ENCODE peak calls at places on chromosomes 6 and 20, in eight cellular contexts. Q, O, B, G, T, U, H and M are unnamed samples.

GRCh38 chr6:130557481-130558112 is 191.8 kb downstream of the TMEM200A start:
- DNase-seq in Q (no peak), O (no peak), B (no peak), G (peak), T (no peak), U (no peak), H (no peak), M (no peak)

GRCh38 chr6:160534050-160534696 is 129.9 kb downstream of the LPA start:
- DNase-seq in Q (no peak), O (peak), B (peak), G (peak), T (peak), U (peak), H (peak), M (no peak)

GRCh38 chr20:57346477-57346876 is 4.6 kb upstream of the RAE1 start:
- DNase-seq in Q (peak), O (peak), B (peak), G (peak), T (peak), U (peak), H (peak), M (peak)

GRCh38 chr6:12051861-12052368 is 39.8 kb downstream of the HIVEP1 start:
- DNase-seq in Q (peak), O (peak), B (no peak), G (peak), T (no peak), U (no peak), H (no peak), M (no peak)

GRCh38 chr6:154888426-154888825 is 106.7 kb upstream of the TIAM2 start:
- DNase-seq in Q (no peak), O (no peak), B (no peak), G (no peak), T (no peak), U (no peak), H (no peak), M (no peak)

GRCh38 chr6:152270301-152270925 is 366.7 kb downstream of the SYNE1 start:
- DNase-seq in Q (no peak), O (no peak), B (peak), G (no peak), T (no peak), U (no peak), H (no peak), M (no peak)

GRCh38 chr6:56172144-56172543 is 75.2 kb downstream of the COL21A1 start:
- DNase-seq in Q (no peak), O (no peak), B (no peak), G (no peak), T (no peak), U (no peak), H (no peak), M (no peak)

GRCh38 chr20:1887756-1888155 is 7.5 kb upstream of the SIRPA start:
- DNase-seq in Q (no peak), O (no peak), B (no peak), G (no peak), T (no peak), U (no peak), H (no peak), M (no peak)

GRCh38 chr20:22182148-22182547 is 402.2 kb downstream of the FOXA2 start:
- DNase-seq in Q (no peak), O (no peak), B (no peak), G (no peak), T (no peak), U (no peak), H (no peak), M (no peak)

GRCh38 chr6:131251593-131252204 is 116.4 kb downstream of the AKAP7 start:
- DNase-seq in Q (no peak), O (no peak), B (no peak), G (no peak), T (no peak), U (no peak), H (no peak), M (no peak)

GRCh38 chr20:18272451-18272850 is 15.9 kb upstream of the ZNF133 start:
- DNase-seq in Q (no peak), O (no peak), B (no peak), G (no peak), T (peak), U (no peak), H (no peak), M (peak)

GRCh38 chr6:141874930-141875602 is 257.7 kb upstream of the GJE1 start:
- DNase-seq in Q (no peak), O (no peak), B (no peak), G (no peak), T (no peak), U (no peak), H (no peak), M (no peak)

GRCh38 chr6:161922631-161923119 is 648.8 kb upstream of the AGPAT4 start:
- DNase-seq in Q (peak), O (no peak), B (peak), G (peak), T (peak), U (no peak), H (peak), M (no peak)